ENCODE peak calls at places on chromosomes 2 and 18, in six cellular contexts. B is HT-29, W is osteoblast, R is LoVo, Q is heart right ventricle, H is IMR-90. X is an unnamed sample.

GRCh38 chr2:217204358-217204757 is 344.5 kb upstream of the TNP1 start:
- DNase-seq in B (no peak), W (no peak), R (no peak), Q (no peak), H (peak; percentile 77), X (peak; percentile 67)

GRCh38 chr2:15693926-15694588 is 102.4 kb downstream of the DDX1 start:
- DNase-seq in B (no peak), W (no peak), R (no peak), Q (no peak), H (no peak), X (no peak)

GRCh38 chr2:33056170-33056569 is 109.4 kb downstream of the LTBP1 start:
- DNase-seq in B (no peak), W (no peak), R (no peak), Q (no peak), H (no peak), X (no peak)

GRCh38 chr2:239898292-239898925 is 126.7 kb downstream of the NDUFA10 start:
- DNase-seq in B (no peak), W (no peak), R (no peak), Q (no peak), H (no peak), X (no peak)

GRCh38 chr2:171470129-171470528 is 36.1 kb downstream of the DCAF17 start:
- DNase-seq in B (no peak), W (peak; percentile 11), R (no peak), Q (no peak), H (no peak), X (no peak)

GRCh38 chr2:190200603-190201002 is 119.0 kb downstream of the HIBCH start:
- DNase-seq in B (no peak), W (no peak), R (no peak), Q (no peak), H (no peak), X (no peak)

GRCh38 chr18:13377496-13377895 is 158.9 kb downstream of the LDLRAD4 start:
- DNase-seq in B (no peak), W (no peak), R (no peak), Q (no peak), H (peak; percentile 13), X (no peak)

GRCh38 chr2:1366546-1367134 is 46.6 kb upstream of the TPO start:
- DNase-seq in B (peak; percentile 49), W (no peak), R (no peak), Q (peak; percentile 40), H (no peak), X (no peak)

GRCh38 chr2:219010162-219010756 is 17.0 kb upstream of the CRYBA2 start:
- DNase-seq in B (peak; percentile 66), W (peak; percentile 82), R (peak; percentile 41), Q (no peak), H (no peak), X (no peak)

GRCh38 chr18:36769172-36769571 is 59.6 kb downstream of the TPGS2 start:
- DNase-seq in B (no peak), W (peak; percentile 72), R (no peak), Q (no peak), H (peak; percentile 59), X (peak; percentile 32)

GRCh38 chr2:152421521-152422367 is 86.8 kb downstream of the FMNL2 start:
- DNase-seq in B (peak; percentile 30), W (peak; percentile 77), R (peak; percentile 86), Q (no peak), H (peak; percentile 99), X (peak; percentile 98)

GRCh38 chr2:21282515-21282898 is 158.7 kb downstream of the TDRD15 start:
- DNase-seq in B (no peak), W (no peak), R (no peak), Q (no peak), H (no peak), X (no peak)

GRCh38 chr2:24830351-24830750 is 37.1 kb downstream of the CENPO start:
- DNase-seq in B (peak; percentile 31), W (peak; percentile 83), R (no peak), Q (no peak), H (peak; percentile 50), X (no peak)

GRCh38 chr2:229714736-229715541 is 584 bp upstream of the DNER start:
- DNase-seq in B (no peak), W (peak; percentile 98), R (peak; percentile 46), Q (peak; percentile 52), H (peak; percentile 55), X (peak; percentile 79)

GRCh38 chr2:181764095-181764963 is 84.0 kb upstream of the NEUROD1 start:
- DNase-seq in B (no peak), W (no peak), R (no peak), Q (no peak), H (no peak), X (no peak)

GRCh38 chr2:128523490-128523889 is 204.8 kb upstream of the HS6ST1 start:
- DNase-seq in B (no peak), W (no peak), R (no peak), Q (no peak), H (no peak), X (no peak)

GRCh38 chr18:31648966-31649429 is 35.4 kb downstream of the B4GALT6 start:
- DNase-seq in B (peak; percentile 19), W (peak; percentile 58), R (peak; percentile 58), Q (no peak), H (peak; percentile 15), X (peak; percentile 43)

GRCh38 chr18:26510337-26510736 is 38.0 kb downstream of the KCTD1 start:
- DNase-seq in B (no peak), W (no peak), R (no peak), Q (no peak), H (no peak), X (no peak)

GRCh38 chr2:109447811-109448210 is 166.0 kb downstream of the SEPTIN10 start:
- DNase-seq in B (no peak), W (peak; percentile 80), R (no peak), Q (no peak), H (no peak), X (no peak)

GRCh38 chr2:236955675-236956618 is 129.7 kb upstream of the COPS8 start:
- DNase-seq in B (no peak), W (no peak), R (peak; percentile 4), Q (no peak), H (no peak), X (no peak)

GRCh38 chr2:132645943-132646804 is 23.8 kb downstream of the LYPD1 start:
- DNase-seq in B (no peak), W (no peak), R (no peak), Q (no peak), H (no peak), X (no peak)

GRCh38 chr18:75204978-75205759 is 3.8 kb downstream of the PTGR3 start:
- DNase-seq in B (no peak), W (no peak), R (no peak), Q (peak; percentile 37), H (peak; percentile 23), X (peak; percentile 65)

GRCh38 chr18:48538531-48539405 is at the start of gene CTIF:
- DNase-seq in B (peak; percentile 81), W (peak; percentile 99), R (peak; percentile 94), Q (peak; percentile 93), H (peak; percentile 96), X (peak; percentile 98)

GRCh38 chr2:63729362-63729761 is 112.3 kb upstream of the UGP2 start:
- DNase-seq in B (no peak), W (no peak), R (no peak), Q (no peak), H (no peak), X (no peak)

GRCh38 chr2:152694161-152694661 is 23.1 kb downstream of the PRPF40A start:
- DNase-seq in B (no peak), W (peak; percentile 45), R (peak; percentile 39), Q (no peak), H (peak; percentile 82), X (peak; percentile 81)

GRCh38 chr2:85785027-85785822 is 31.4 kb downstream of the ATOH8 start:
- DNase-seq in B (no peak), W (peak; percentile 97), R (no peak), Q (no peak), H (peak; percentile 23), X (peak; percentile 96)

GRCh38 chr2:189222440-189222839 is 42.9 kb upstream of the COL5A2 start:
- DNase-seq in B (peak; percentile 42), W (peak; percentile 9), R (peak; percentile 30), Q (peak; percentile 10), H (no peak), X (peak; percentile 76)

GRCh38 chr2:137975280-137976271 is 11.3 kb downstream of the HNMT start:
- DNase-seq in B (peak; percentile 95), W (no peak), R (peak; percentile 62), Q (no peak), H (no peak), X (no peak)

GRCh38 chr18:51196811-51197660 is 445 bp downstream of the MEX3C start:
- DNase-seq in B (peak; percentile 26), W (peak; percentile 83), R (peak; percentile 29), Q (peak; percentile 72), H (peak; percentile 51), X (peak; percentile 46)

GRCh38 chr2:27095745-27096651 is 9.4 kb downstream of the KHK start:
- DNase-seq in B (peak; percentile 56), W (peak; percentile 99), R (no peak), Q (peak; percentile 52), H (peak; percentile 57), X (peak; percentile 44)

GRCh38 chr2:153871231-153872221 is at the start of gene GALNT13:
- DNase-seq in B (no peak), W (no peak), R (no peak), Q (peak; percentile 15), H (no peak), X (peak; percentile 70)

GRCh38 chr18:37997695-37998094 is 432.1 kb upstream of the CELF4 start:
- DNase-seq in B (no peak), W (no peak), R (no peak), Q (no peak), H (no peak), X (no peak)

GRCh38 chr2:46876741-46877384 is 38.7 kb downstream of the MCFD2 start:
- DNase-seq in B (peak; percentile 87), W (peak; percentile 89), R (peak; percentile 41), Q (peak; percentile 53), H (peak; percentile 88), X (peak; percentile 88)

GRCh38 chr2:85064927-85065630 is 68.1 kb upstream of the TCF7L1 start:
- DNase-seq in B (no peak), W (peak; percentile 30), R (no peak), Q (no peak), H (no peak), X (no peak)

GRCh38 chr18:48780151-48781001 is 170.4 kb downstream of the SMAD7 start:
- DNase-seq in B (no peak), W (peak; percentile 94), R (no peak), Q (no peak), H (peak; percentile 38), X (peak; percentile 32)

X was measured in astrocyte of the spinal cord.